ENCODE peak calls at places on chromosomes 12 and 14, in five cellular contexts. T, J, D, H and P are unnamed samples.
A peak's percentile ranks its signal among the peaks of the same experiment; 100 is the strongest.

GRCh38 chr14:75636100-75636692 is 24.5 kb downstream of the ERG28 start:
- DNase-seq in J (no peak), D (no peak), T (no peak), H (no peak), P (peak; percentile 27)

GRCh38 chr12:95766356-95767019 is 24.1 kb downstream of the NTN4 start:
- DNase-seq in H (no peak), T (peak; percentile 84), J (no peak), D (no peak), P (no peak)

GRCh38 chr14:76456200-76456599 is 80.3 kb downstream of the ESRRB start:
- DNase-seq in T (peak; percentile 18), H (peak; percentile 45), D (peak; percentile 28), J (peak; percentile 7), P (peak; percentile 89)

GRCh38 chr12:75350413-75350812 is 15.9 kb downstream of the GLIPR1L1 start:
- DNase-seq in D (no peak), J (no peak), T (no peak), H (no peak), P (no peak)

GRCh38 chr12:57602544-57602943 is 2.1 kb upstream of the DTX3 start:
- DNase-seq in H (no peak), T (no peak), D (no peak), J (no peak), P (no peak)

GRCh38 chr12:123497065-123497464 is 36.5 kb downstream of the RILPL1 start:
- DNase-seq in T (no peak), D (no peak), H (no peak), J (no peak), P (no peak)

GRCh38 chr14:45135181-45135580 is 549 bp upstream of the FANCM start:
- DNase-seq in D (no peak), H (no peak), T (no peak), J (no peak), P (no peak)

GRCh38 chr12:51065530-51065929 is 17.4 kb downstream of the LETMD1 start:
- DNase-seq in T (peak; percentile 20), J (no peak), H (no peak), D (no peak), P (no peak)

GRCh38 chr12:42981379-42981778 is 391.8 kb upstream of the PRICKLE1 start:
- DNase-seq in H (no peak), J (no peak), D (no peak), T (no peak), P (peak; percentile 55)

GRCh38 chr14:90556050-90556477 is 159.2 kb downstream of the CALM1 start:
- DNase-seq in D (no peak), H (no peak), T (peak; percentile 29), J (no peak), P (peak; percentile 84)

GRCh38 chr12:113468365-113469223 is 3.1 kb downstream of the LHX5 start:
- DNase-seq in H (no peak), J (no peak), T (no peak), D (no peak), P (peak; percentile 69)

GRCh38 chr12:3732901-3733300 is 20.0 kb downstream of the CRACR2A start:
- DNase-seq in J (no peak), T (no peak), H (no peak), D (no peak), P (peak; percentile 33)

GRCh38 chr12:76032043-76032981 is 736 bp upstream of the PHLDA1 start:
- DNase-seq in J (peak; percentile 34), D (no peak), H (peak; percentile 74), T (peak; percentile 70), P (peak; percentile 79)

GRCh38 chr12:109222062-109222461 is 87.0 kb downstream of the FOXN4 start:
- DNase-seq in J (no peak), H (no peak), T (no peak), D (no peak), P (no peak)

GRCh38 chr12:122022393-122023338 is 982 bp downstream of the BCL7A start:
- DNase-seq in T (no peak), D (no peak), H (no peak), J (no peak), P (peak; percentile 22)

GRCh38 chr14:60153996-60154395 is 11.2 kb downstream of the DHRS7 start:
- DNase-seq in H (no peak), J (no peak), D (no peak), T (no peak), P (no peak)

GRCh38 chr12:29831173-29831572 is 47.4 kb upstream of the TMTC1 start:
- DNase-seq in H (no peak), T (no peak), D (no peak), J (no peak), P (peak; percentile 4)

GRCh38 chr12:55112378-55112777 is 13.8 kb upstream of the OR9K2 start:
- DNase-seq in D (no peak), J (no peak), T (no peak), H (no peak), P (no peak)

GRCh38 chr12:108846320-108846719 is 11.1 kb downstream of the SSH1 start:
- DNase-seq in J (no peak), D (no peak), T (no peak), H (no peak), P (no peak)

GRCh38 chr14:70658899-70659298 is 17.2 kb downstream of the TTC9 start:
- DNase-seq in T (no peak), D (no peak), H (no peak), J (no peak), P (no peak)

GRCh38 chr12:34393086-34393820 is 371.0 kb downstream of the ALG10 start:
- DNase-seq in H (no peak), D (no peak), J (no peak), T (no peak), P (no peak)

GRCh38 chr12:52494100-52494499 is 1.0 kb upstream of the KRT6A start:
- DNase-seq in D (no peak), J (no peak), T (no peak), H (no peak), P (no peak)

GRCh38 chr12:92745874-92746553 is 43.2 kb downstream of the PLEKHG7 start:
- DNase-seq in J (no peak), D (peak; percentile 61), T (no peak), H (peak; percentile 99), P (no peak)

GRCh38 chr12:112908548-112908947 is 1.8 kb downstream of the OAS1 start:
- DNase-seq in J (no peak), H (no peak), D (no peak), T (no peak), P (no peak)

GRCh38 chr12:6767592-6768384 is 1.6 kb downstream of the PTMS start:
- DNase-seq in T (peak; percentile 68), H (peak; percentile 32), J (no peak), D (no peak), P (peak; percentile 15)

GRCh38 chr12:44672042-44672441 is 204.1 kb downstream of the NELL2 start:
- DNase-seq in T (no peak), H (no peak), D (no peak), J (no peak), P (no peak)

GRCh38 chr12:132489602-132490239 is at the start of gene FBRSL1:
- DNase-seq in J (no peak), T (peak; percentile 72), D (peak; percentile 49), H (peak; percentile 76), P (peak; percentile 96)

GRCh38 chr14:51846631-51847488 is 13.6 kb upstream of the GNG2 start:
- DNase-seq in H (peak; percentile 72), T (no peak), D (no peak), J (peak; percentile 93), P (peak; percentile 93)

GRCh38 chr12:58413794-58414193 is 472.4 kb downstream of the ATP23 start:
- DNase-seq in T (no peak), H (peak; percentile 82), J (no peak), D (no peak), P (no peak)

GRCh38 chr12:76236640-76237039 is 111.6 kb downstream of the BBS10 start:
- DNase-seq in H (peak; percentile 82), D (peak; percentile 58), J (no peak), T (peak; percentile 12), P (no peak)

GRCh38 chr12:108410689-108411088 is 71.6 kb upstream of the CMKLR1 start:
- DNase-seq in H (no peak), J (no peak), T (no peak), D (no peak), P (no peak)

GRCh38 chr12:5220835-5221234 is 177.2 kb downstream of the KCNA5 start:
- DNase-seq in D (no peak), H (no peak), J (no peak), T (no peak), P (no peak)

GRCh38 chr12:91181053-91181452 is 1.6 kb downstream of the DCN start:
- DNase-seq in T (no peak), D (no peak), H (peak; percentile 27), J (no peak), P (no peak)

GRCh38 chr14:39232554-39233415 is 930 bp upstream of the MIA2 start:
- DNase-seq in H (no peak), J (no peak), T (peak; percentile 90), D (no peak), P (no peak)

GRCh38 chr12:9741726-9742125 is 8.8 kb upstream of the CLECL1 start:
- DNase-seq in J (peak; percentile 89), H (no peak), D (no peak), T (no peak), P (no peak)

DNA sequence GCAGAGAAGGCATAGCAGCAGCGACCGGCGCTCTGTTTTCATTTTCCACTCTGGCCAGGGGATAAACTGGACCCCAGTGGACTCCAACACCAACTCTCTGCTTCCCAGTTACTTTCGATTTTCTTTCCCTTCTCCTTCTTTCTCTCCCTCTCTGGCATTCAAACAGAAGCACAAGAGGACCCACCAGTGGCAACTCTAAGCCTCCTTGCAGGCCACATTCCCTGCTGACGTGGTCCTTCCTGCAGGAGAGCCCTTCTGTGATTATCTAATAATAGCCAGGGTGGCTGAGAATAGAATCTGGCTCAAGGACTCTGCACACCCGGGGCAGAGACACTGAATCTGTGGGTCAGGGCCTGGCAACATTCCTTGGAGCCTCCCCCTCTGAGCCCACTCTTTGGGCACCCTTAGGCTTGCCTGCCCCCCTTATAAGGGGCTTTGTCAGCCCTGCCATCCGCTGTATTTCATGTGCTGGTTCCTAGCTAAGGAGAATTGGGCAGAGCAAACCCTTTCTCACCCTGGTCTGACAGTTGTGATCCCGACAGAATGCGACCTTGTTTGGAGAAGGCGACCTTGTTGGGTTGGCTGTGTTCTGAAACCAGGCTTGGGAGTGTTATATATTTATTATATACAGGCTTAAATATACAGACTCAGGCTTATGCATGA is 8.2 kb upstream of the HOXC6 start:
- DNase-seq in H (no peak), D (no peak), T (no peak), J (no peak), P (no peak)
- H3K79me2 ChIP-seq in H (no peaks in the 10 kb centered on the region), D (no peaks in the 10 kb centered on the region), T (no peaks in the 10 kb centered on the region), J (no peaks in the 10 kb centered on the region), P (no peaks in the 10 kb centered on the region)

DNA sequence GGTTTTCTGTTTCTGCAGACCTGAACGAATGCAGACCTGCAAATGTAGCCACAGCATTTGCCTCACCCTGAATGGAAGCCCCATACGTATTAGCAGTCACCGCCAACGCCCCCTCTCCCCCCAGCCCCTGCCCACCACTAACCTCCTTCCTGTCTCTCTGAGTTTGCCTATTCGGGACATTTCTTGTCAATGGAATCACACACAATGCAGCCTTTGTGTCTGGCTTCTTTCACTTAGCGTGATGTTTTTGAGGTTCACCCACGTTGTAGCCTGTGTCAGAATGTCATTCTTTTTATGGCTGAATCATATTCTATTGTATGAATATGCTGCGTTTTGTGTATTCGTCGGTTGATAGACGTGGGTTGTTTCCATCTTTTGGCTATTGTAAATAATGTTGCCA is 178.6 kb downstream of the AACS start:
- DNase-seq in H (no peak), J (no peak), D (no peak), T (no peak), P (no peak)
- TF ChIP-seq POLR2AphosphoS5 in H (no peak), J (no peak), D (no peak), T (no peak), P (no peak)

GRCh38 chr12:26884765-26885576 is 52.0 kb upstream of the ITPR2 start:
- DNase-seq in D (peak; percentile 51), T (peak; percentile 78), J (peak; percentile 65), H (peak; percentile 83), P (peak; percentile 93)
- H2AFZ ChIP-seq in D (no peak overlapping the region), T (peak overlapping the region; percentile 43), J (peak overlapping the region; percentile 73), H (peak overlapping the region; percentile 40), P (peak overlapping the region; percentile 90)

GRCh38 chr12:31973818-31974217 is 14.6 kb downstream of the RESF1 start:
- DNase-seq in H (no peak), T (no peak), D (no peak), J (no peak), P (no peak)
- H3K79me2 ChIP-seq in H (peaks cover 19% of the 10 kb centered on the region), T (peaks cover 9% of the 10 kb centered on the region), D (peaks cover 65% of the 10 kb centered on the region), J (peaks cover 10% of the 10 kb centered on the region), P (peaks cover 100% of the 10 kb centered on the region)